ENCODE peak calls at places on chromosomes 4 and X, in four cellular contexts. F, E, O and V are unnamed samples.

GRCh38 chrX:1485033-1485432 is 32.3 kb upstream of the ASMTL start:
- DNase-seq in E (no peak), F (no peak), O (no peak), V (no peak)

GRCh38 chrX:38672646-38673045 is 111.3 kb downstream of the TSPAN7 start:
- DNase-seq in E (no peak), F (no peak), O (no peak), V (no peak)

GRCh38 chr4:109589119-109589518 is 29.1 kb downstream of the MCUB start:
- DNase-seq in F (no peak), O (no peak), E (peak), V (peak)

GRCh38 chr4:186807131-186807530 is 83.5 kb upstream of the FAT1 start:
- DNase-seq in E (no peak), F (no peak), O (no peak), V (no peak)

GRCh38 chrX:154354516-154354915 is 19.9 kb downstream of the FLNA start:
- DNase-seq in F (no peak), O (no peak), E (no peak), V (no peak)

GRCh38 chr4:185740471-185740873 is 71.5 kb downstream of the SORBS2 start:
- DNase-seq in F (no peak), O (no peak), E (no peak), V (peak)

GRCh38 chr4:71147261-71147660 is 153.8 kb downstream of the DCK start:
- DNase-seq in E (peak), O (no peak), F (no peak), V (no peak)

GRCh38 chrX:64202808-64203320 is 2.6 kb downstream of the AMER1 start:
- DNase-seq in F (no peak), O (no peak), E (peak), V (no peak)

GRCh38 chr4:53671757-53672156 is 80.5 kb upstream of the LNX1 start:
- DNase-seq in O (no peak), E (no peak), F (no peak), V (no peak)

GRCh38 chr4:3713346-3713745 is 52.8 kb upstream of the ADRA2C start:
- DNase-seq in O (no peak), E (no peak), F (no peak), V (no peak)

GRCh38 chr4:106587558-106587957 is 219.0 kb upstream of the GIMD1 start:
- DNase-seq in O (no peak), E (peak), F (no peak), V (no peak)

GRCh38 chrX:106249706-106250379 is 81.7 kb downstream of the PWWP3B start:
- DNase-seq in E (no peak), F (no peak), O (no peak), V (no peak)

GRCh38 chr4:79210636-79211049 is 115.2 kb downstream of the NAA11 start:
- DNase-seq in F (no peak), O (no peak), E (no peak), V (no peak)

GRCh38 chr4:52904421-52904820 is 42.3 kb downstream of the RASL11B start:
- DNase-seq in E (peak), F (no peak), O (no peak), V (no peak)

GRCh38 chr4:108902769-108903168 is 139.9 kb upstream of the ETNPPL start:
- DNase-seq in E (no peak), O (no peak), F (no peak), V (no peak)

GRCh38 chr4:41400296-41400695 is 137.7 kb upstream of the LIMCH1 start:
- DNase-seq in O (no peak), F (no peak), E (no peak), V (no peak)

GRCh38 chrX:132023117-132023895 is at the start of gene STK26:
- DNase-seq in E (no peak), O (peak), F (peak), V (peak)

GRCh38 chr4:122621010-122621616 is at the start of gene IL21:
- DNase-seq in F (no peak), E (no peak), O (no peak), V (no peak)

GRCh38 chrX:133254666-133255065 is 36.5 kb upstream of the TFDP3 start:
- DNase-seq in F (no peak), E (peak), O (no peak), V (no peak)

GRCh38 chr4:69760455-69760854 is at the start of gene SULT1B1:
- DNase-seq in F (no peak), E (peak), O (no peak), V (no peak)

GRCh38 chr4:26813698-26814097 is 46.9 kb upstream of the STIM2 start:
- DNase-seq in E (no peak), O (no peak), F (no peak), V (no peak)

GRCh38 chr4:105272002-105272401 is 125.3 kb downstream of the TET2 start:
- DNase-seq in E (no peak), F (no peak), O (no peak), V (no peak)

GRCh38 chr4:87071401-87071800 is 136.6 kb downstream of the AFF1 start:
- DNase-seq in E (no peak), F (no peak), O (no peak), V (no peak)

GRCh38 chrX:21735038-21735752 is 22.7 kb downstream of the SMPX start:
- DNase-seq in E (peak), O (no peak), F (no peak), V (no peak)

GRCh38 chr4:124234771-124235170 is 477.8 kb downstream of the ANKRD50 start:
- DNase-seq in O (no peak), F (no peak), E (no peak), V (no peak)

GRCh38 chr4:15012017-15012788 is 9.9 kb downstream of the CPEB2 start:
- DNase-seq in E (no peak), O (no peak), F (no peak), V (no peak)

GRCh38 chr4:15013585-15013984 is 11.3 kb downstream of the CPEB2 start:
- DNase-seq in E (no peak), F (no peak), O (no peak), V (no peak)

GRCh38 chr4:15018389-15018788 is 16.1 kb downstream of the CPEB2 start:
- DNase-seq in F (no peak), E (no peak), O (no peak), V (no peak)

GRCh38 chr4:15011166-15011565 is 8.9 kb downstream of the CPEB2 start:
- DNase-seq in O (no peak), E (no peak), F (no peak), V (no peak)

DNA sequence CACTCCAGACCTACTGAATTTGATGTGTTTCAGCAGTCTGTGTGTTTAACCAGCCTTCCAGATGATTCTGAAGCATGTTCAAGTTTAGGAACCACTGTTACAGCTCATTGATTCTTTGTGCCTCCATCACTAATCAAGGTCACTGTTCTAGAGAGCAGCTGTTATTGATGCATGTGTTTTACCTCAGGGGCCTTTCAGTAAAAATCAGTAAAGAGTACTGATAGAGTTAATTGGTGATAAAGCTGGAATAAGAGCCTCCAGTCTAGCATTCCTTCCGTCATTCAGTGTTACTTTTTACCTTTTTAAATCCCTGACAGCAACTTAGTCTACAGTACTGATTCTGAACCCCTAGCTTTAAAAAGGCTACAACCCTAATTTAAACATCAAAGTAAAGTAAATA is 12.9 kb downstream of the CPEB2 start:
- DNase-seq in E (no peak), F (no peak), O (no peak), V (no peak)
- H4K5ac ChIP-seq in E (peak), F (no peak), O (no peak), V (no peak)

GRCh38 chr4:144658908-144659307 is 13.0 kb downstream of the HHIP start:
- DNase-seq in O (no peak), E (peak), F (no peak), V (no peak)

GRCh38 chr4:144667500-144667899 is 21.5 kb downstream of the HHIP start:
- DNase-seq in O (no peak), F (no peak), E (no peak), V (no peak)

GRCh38 chr4:144666539-144667175 is 20.7 kb downstream of the HHIP start:
- DNase-seq in O (no peak), F (no peak), E (peak), V (peak)

GRCh38 chr4:144659493-144659892 is 13.5 kb downstream of the HHIP start:
- DNase-seq in O (no peak), E (no peak), F (no peak), V (no peak)

GRCh38 chr4:144663852-144664488 is 18.0 kb downstream of the HHIP start:
- DNase-seq in O (no peak), E (no peak), F (no peak), V (no peak)
- H2AK5ac ChIP-seq in O (no peak), E (no peak), F (no peak), V (no peak)

DNA sequence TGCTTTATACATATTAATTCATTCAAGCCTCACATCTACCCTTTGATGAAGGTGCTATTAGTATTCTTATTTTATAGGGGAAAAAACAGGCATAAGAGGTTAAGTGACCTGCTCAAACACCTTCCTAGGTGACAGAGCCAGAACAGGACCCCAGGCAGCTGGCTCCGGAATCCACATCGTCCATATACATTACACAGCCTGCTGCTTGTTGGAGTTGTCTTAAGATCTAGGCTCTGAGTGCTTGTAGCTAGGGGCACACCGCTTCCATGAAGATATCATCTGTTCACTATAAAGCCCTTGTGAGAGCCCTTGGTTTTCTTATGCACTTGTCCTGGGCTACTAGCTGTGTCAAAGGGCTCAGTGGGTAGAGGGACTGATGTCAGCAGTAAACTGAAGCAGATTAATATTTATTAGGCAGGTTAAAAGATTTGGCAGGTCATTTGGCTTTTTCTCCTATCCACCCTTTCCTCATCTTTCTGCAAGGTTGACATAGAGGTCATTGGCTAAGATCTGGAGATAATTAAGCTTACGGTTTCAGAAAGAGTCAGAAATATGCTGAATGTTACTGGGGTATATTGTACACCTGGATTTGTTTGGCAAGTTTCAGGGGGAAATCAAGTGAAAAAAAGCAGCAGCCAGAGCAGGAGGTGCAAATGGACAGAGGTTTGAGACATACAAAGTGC is 195.4 kb downstream of the SOWAHB start:
- DNase-seq in O (no peak), E (no peak), F (no peak), V (no peak)
- H4K5ac ChIP-seq in O (no peak), E (peak), F (no peak), V (no peak)

GRCh38 chrX:69195197-69195596 is 29.9 kb upstream of the PJA1 start:
- DNase-seq in F (no peak), E (no peak), O (no peak), V (no peak)

GRCh38 chrX:69192603-69193002 is 27.4 kb upstream of the PJA1 start:
- DNase-seq in E (no peak), F (no peak), O (no peak), V (no peak)

GRCh38 chrX:69197690-69198089 is 32.4 kb upstream of the PJA1 start:
- DNase-seq in F (no peak), O (no peak), E (no peak), V (no peak)

GRCh38 chrX:69195810-69196209 is 30.6 kb upstream of the PJA1 start:
- DNase-seq in E (no peak), F (no peak), O (no peak), V (no peak)

DNA sequence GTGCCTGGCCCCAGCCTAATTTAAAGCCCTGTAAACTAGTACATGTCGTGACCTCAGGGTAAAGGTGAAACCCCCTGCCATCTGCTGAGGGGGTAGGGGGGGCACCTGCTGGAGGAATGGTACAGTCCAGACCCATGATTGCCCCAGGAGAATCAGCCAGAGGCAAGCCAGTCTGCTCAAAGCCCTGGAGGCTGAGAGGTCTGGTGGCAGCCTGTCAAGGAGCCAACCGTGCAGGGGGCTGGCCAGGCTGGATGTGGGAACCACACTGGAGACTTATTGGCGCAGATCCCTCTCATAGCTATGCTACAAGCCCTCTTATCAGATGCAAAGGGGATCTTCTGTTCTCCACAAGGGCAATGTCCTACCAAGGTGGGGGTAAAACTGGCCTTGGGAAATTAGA is 31.4 kb upstream of the PJA1 start:
- DNase-seq in E (no peak), F (no peak), O (no peak), V (no peak)
- H2AK5ac ChIP-seq in E (no peak), F (no peak), O (no peak), V (no peak)

GRCh38 chr4:136443006-136443405 is 1089.3 kb downstream of the PCDH18 start:
- DNase-seq in O (no peak), F (no peak), E (no peak), V (no peak)
- H4K5ac ChIP-seq in O (no peak), F (no peak), E (no peak), V (no peak)

GRCh38 chrX:12972867-12973560 is 1.9 kb upstream of the TMSB4X start:
- DNase-seq in F (no peak), E (no peak), O (no peak), V (no peak)

GRCh38 chrX:12972239-12972638 is 2.7 kb upstream of the TMSB4X start:
- DNase-seq in F (no peak), E (no peak), O (no peak), V (no peak)

GRCh38 chrX:12974797-12975669 is at the start of gene TMSB4X:
- DNase-seq in E (peak), F (peak), O (peak), V (peak)

GRCh38 chrX:12974217-12974796 is 603 bp upstream of the TMSB4X start:
- DNase-seq in E (peak), F (peak), O (peak), V (peak)

GRCh38 chrX:12973561-12974216 is 1.2 kb upstream of the TMSB4X start:
- DNase-seq in F (no peak), O (no peak), E (no peak), V (no peak)
- H2AK5ac ChIP-seq in F (no peak), O (no peak), E (peak), V (no peak)

GRCh38 chr4:102272318-102272717 is 73.0 kb downstream of the SLC39A8 start:
- DNase-seq in F (no peak), E (no peak), O (no peak), V (no peak)
- H4K5ac ChIP-seq in F (no peak), E (no peak), O (no peak), V (no peak)

GRCh38 chr4:8254076-8254475 is 15.5 kb upstream of the HTRA3 start:
- DNase-seq in E (no peak), F (no peak), O (no peak), V (no peak)
- H2AK5ac ChIP-seq in E (no peak), F (no peak), O (no peak), V (no peak)

DNA sequence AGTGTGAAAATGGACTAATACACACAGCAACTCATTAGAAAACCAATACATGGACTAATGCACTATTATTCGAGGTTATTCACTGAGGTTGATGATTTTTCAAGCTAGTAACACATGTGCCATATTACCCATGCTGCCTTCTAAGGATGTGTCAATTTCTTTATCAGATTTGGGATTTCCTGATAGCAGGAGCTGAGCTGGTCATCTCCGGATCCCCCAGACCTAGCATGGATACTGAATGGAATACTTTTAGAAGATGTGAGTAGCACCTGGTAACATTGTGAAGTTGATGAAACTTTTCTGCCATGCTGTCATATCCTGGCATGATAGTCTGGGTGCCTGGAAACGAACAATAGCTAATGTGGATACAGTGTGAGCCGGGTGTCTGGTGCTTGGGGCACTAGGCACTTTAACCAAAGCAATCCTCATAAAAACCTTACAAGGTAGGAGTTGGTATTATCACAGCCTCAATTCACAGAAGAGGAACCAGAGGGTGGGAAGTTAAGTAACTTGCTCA is 11.0 kb upstream of the CYTL1 start:
- DNase-seq in O (no peak), F (no peak), E (no peak), V (no peak)
- H4K5ac ChIP-seq in O (no peak), F (no peak), E (no peak), V (no peak)

GRCh38 chr4:113772319-113772718 is 10.8 kb upstream of the CAMK2D start:
- DNase-seq in E (no peak), O (no peak), F (no peak), V (no peak)
- H2AK5ac ChIP-seq in E (no peak), O (no peak), F (no peak), V (no peak)